ENCODE peak calls at places on chromosomes 16 and 17, in ten cellular contexts. H is RCC 7860; F is HCEC 1CT; O is Right ventricle myocardium superior; Q is pancreas; A is NCI-H1417; X is psoas muscle; I is tibial nerve; S is CD14-positive monocyte; J is stimulated activated CD4-positive, alpha-beta T cell treated with anti-CD3 and anti-CD28 coated beads, Interleukin-15, amount 100 ng/mL, for 1 hour. G is an unnamed sample.
A peak's percentile ranks its signal among the peaks of the same experiment; 100 is the strongest.

GRCh38 chr16:66120656-66121055 is 245.8 kb upstream of the CDH5 start:
- DNase-seq in S (no peak), J (no peak), Q (no peak), O (no peak), I (no peak), F (no peak), H (no peak), X (no peak), A (no peak), G (no peak)

GRCh38 chr17:59504821-59505220 is 60.6 kb upstream of the DHX40 start:
- DNase-seq in A (no peak), S (no peak), J (no peak), I (no peak), H (no peak), O (no peak), X (no peak), F (no peak), Q (no peak), G (no peak)

GRCh38 chr16:626787-627457 is 3.9 kb upstream of the WFIKKN1 start:
- DNase-seq in A (no peak), Q (no peak), F (peak; percentile 96), S (no peak), I (no peak), J (no peak), X (peak; percentile 74), H (peak; percentile 98), O (no peak), G (no peak)

GRCh38 chr17:76085731-76086366 is 6.9 kb downstream of the ZACN start:
- DNase-seq in I (no peak), S (no peak), X (no peak), H (no peak), F (no peak), J (no peak), A (no peak), Q (no peak), O (no peak), G (no peak)

GRCh38 chr17:37360632-37361031 is 15.2 kb upstream of the C17orf78 start:
- DNase-seq in O (no peak), X (no peak), F (peak; percentile 41), H (no peak), I (no peak), J (no peak), Q (no peak), A (no peak), S (no peak), G (no peak)

GRCh38 chr16:997440-998051 is 16.0 kb downstream of the SOX8 start:
- DNase-seq in A (peak; percentile 20), S (no peak), F (no peak), O (peak; percentile 60), J (peak; percentile 32), H (peak; percentile 43), I (no peak), X (no peak), Q (no peak), G (no peak)

GRCh38 chr16:89708481-89708931 is 7.0 kb upstream of the SPATA2L start:
- DNase-seq in O (no peak), S (no peak), J (no peak), A (no peak), X (no peak), I (no peak), Q (no peak), H (no peak), F (no peak), G (no peak)

GRCh38 chr17:73526851-73527250 is 117.4 kb downstream of the SDK2 start:
- DNase-seq in Q (no peak), I (no peak), S (no peak), J (no peak), F (no peak), X (no peak), H (no peak), O (no peak), A (no peak), G (no peak)

GRCh38 chr16:58497935-58498334 is 2.0 kb upstream of the NDRG4 start:
- DNase-seq in Q (no peak), J (no peak), F (no peak), O (no peak), S (no peak), I (no peak), H (no peak), X (no peak), A (no peak), G (no peak)

GRCh38 chr17:29566473-29567361 is at the start of gene ABHD15:
- DNase-seq in Q (peak; percentile 90), S (no peak), J (no peak), O (peak; percentile 85), H (peak; percentile 33), F (peak; percentile 70), A (peak; percentile 70), X (peak; percentile 79), I (peak; percentile 50), G (peak; percentile 63)

GRCh38 chr16:85430523-85431381 is 182.4 kb upstream of the GSE1 start:
- DNase-seq in F (no peak), A (no peak), S (peak; percentile 44), I (no peak), H (no peak), X (peak; percentile 12), Q (peak; percentile 53), J (no peak), O (peak; percentile 37), G (no peak)

GRCh38 chr16:54282202-54282922 is 4.2 kb downstream of the IRX3 start:
- DNase-seq in Q (peak; percentile 80), I (no peak), J (no peak), O (peak; percentile 77), H (no peak), F (no peak), X (peak; percentile 44), A (no peak), S (no peak), G (no peak)

GRCh38 chr16:30084816-30085159 is 6.9 kb downstream of the TBX6 start:
- DNase-seq in Q (peak; percentile 46), I (peak; percentile 47), X (peak; percentile 68), A (no peak), S (no peak), H (no peak), F (no peak), O (peak; percentile 78), J (no peak), G (no peak)

GRCh38 chr16:70601576-70602575 is 44.5 kb upstream of the IL34 start:
- DNase-seq in J (no peak), A (no peak), X (no peak), S (no peak), H (no peak), I (no peak), F (no peak), Q (no peak), O (no peak), G (no peak)

GRCh38 chr16:47143677-47144558 is at the start of gene NETO2:
- DNase-seq in I (no peak), Q (peak; percentile 83), X (peak; percentile 47), S (peak; percentile 51), J (peak; percentile 66), H (peak; percentile 21), O (peak; percentile 72), F (peak; percentile 18), A (peak; percentile 81), G (peak; percentile 55)

GRCh38 chr17:42050360-42051012 is at the start of gene C17orf113:
- DNase-seq in Q (peak; percentile 87), I (no peak), F (peak; percentile 27), S (peak; percentile 61), J (peak; percentile 20), O (peak; percentile 73), X (peak; percentile 58), H (no peak), A (peak; percentile 71), G (peak; percentile 71)

GRCh38 chr17:1107777-1108559 is 71.8 kb downstream of the ABR start:
- DNase-seq in O (peak; percentile 58), S (no peak), X (no peak), I (no peak), A (no peak), Q (peak; percentile 62), J (no peak), F (no peak), H (no peak), G (no peak)

GRCh38 chr17:7914771-7915610 is 1.1 kb downstream of the RNF227 start:
- DNase-seq in F (peak; percentile 4), J (no peak), Q (no peak), H (peak; percentile 8), S (peak; percentile 59), I (no peak), O (no peak), A (peak; percentile 48), X (no peak), G (no peak)

GRCh38 chr17:2347805-2348685 is 10.7 kb downstream of the SGSM2 start:
- DNase-seq in S (no peak), H (no peak), J (no peak), I (no peak), X (peak; percentile 71), Q (no peak), A (peak; percentile 85), O (no peak), F (peak; percentile 87), G (no peak)

GRCh38 chr16:49575352-49576172 is 202.0 kb downstream of the C16orf78 start:
- DNase-seq in H (no peak), I (no peak), Q (no peak), X (no peak), A (no peak), J (no peak), O (peak; percentile 67), S (peak; percentile 75), F (no peak), G (peak; percentile 66)

GRCh38 chr16:86714166-86714565 is 135.8 kb downstream of the FOXL1 start:
- DNase-seq in O (no peak), F (no peak), S (no peak), I (no peak), A (no peak), J (no peak), H (no peak), Q (no peak), X (no peak), G (no peak)

GRCh38 chr17:21174719-21175118 is 39.2 kb downstream of the TMEM11 start:
- DNase-seq in X (no peak), Q (no peak), I (no peak), O (no peak), J (no peak), A (no peak), S (no peak), H (no peak), F (no peak), G (no peak)

GRCh38 chr16:68086336-68086821 is 1.2 kb downstream of the NFATC3 start:
- DNase-seq in J (no peak), O (no peak), S (no peak), I (no peak), H (peak; percentile 49), X (no peak), F (peak; percentile 63), Q (no peak), A (peak; percentile 60), G (no peak)

GRCh38 chr17:45345246-45345553 is 28.4 kb upstream of the MAP3K14 start:
- DNase-seq in F (no peak), S (no peak), A (no peak), X (peak; percentile 34), O (peak; percentile 60), I (no peak), J (no peak), H (no peak), Q (peak; percentile 21), G (no peak)

GRCh38 chr16:10646581-10647263 is 48.0 kb downstream of the TEKT5 start:
- DNase-seq in Q (no peak), A (no peak), S (no peak), I (no peak), J (no peak), X (no peak), O (no peak), H (no peak), F (no peak), G (no peak)

GRCh38 chr17:49378311-49378710 is 16.3 kb upstream of the ZNF652 start:
- DNase-seq in A (no peak), S (no peak), O (no peak), I (no peak), X (no peak), F (no peak), H (no peak), J (no peak), Q (no peak), G (no peak)

GRCh38 chr16:58352690-58353089 is 39.6 kb upstream of the GINS3 start:
- DNase-seq in I (no peak), S (no peak), F (no peak), Q (no peak), A (no peak), O (no peak), J (no peak), H (no peak), X (no peak), G (no peak)

GRCh38 chr17:11925271-11926021 is 71.8 kb downstream of the ZNF18 start:
- DNase-seq in H (no peak), J (no peak), O (peak; percentile 43), X (no peak), I (no peak), F (no peak), Q (no peak), S (no peak), A (no peak), G (no peak)